ENCODE peak calls at places on chromosome 22, in ten cellular contexts. J is SW480, T is astrocyte of the spinal cord, X is T-cell, B is cardiac muscle cell, G is fibroblast of mammary gland, O is HT-29, U is NCI-H1105 treated with DMSO at 0.1 percent for 48 hours, D is GM04504, E is WTC11. F is an unnamed sample.

GRCh38 chr22:30286813-30287625 is 2.3 kb downstream of the CASTOR1 start:
- DNase-seq in O (peak; percentile 69), T (peak; percentile 48), J (no peak), D (no peak), G (peak; percentile 45), X (peak; percentile 85), B (peak; percentile 62), U (peak; percentile 26), E (peak; percentile 95), F (peak; percentile 80)

GRCh38 chr22:19419086-19419463 is 12.5 kb downstream of the HIRA start:
- DNase-seq in B (no peak), D (no peak), X (no peak), E (no peak), O (no peak), T (no peak), U (no peak), G (no peak), J (no peak), F (no peak)

GRCh38 chr22:40462195-40462988 is 92.0 kb downstream of the SGSM3 start:
- DNase-seq in E (no peak), J (no peak), O (no peak), T (no peak), D (no peak), U (no peak), G (no peak), B (no peak), X (no peak), F (peak; percentile 15)

GRCh38 chr22:42770941-42771647 is 50.4 kb upstream of the A4GALT start:
- DNase-seq in B (no peak), X (no peak), E (no peak), D (no peak), G (no peak), T (no peak), J (no peak), O (no peak), U (no peak), F (no peak)

GRCh38 chr22:43976861-43977795 is 21.9 kb downstream of the SAMM50 start:
- DNase-seq in J (no peak), T (no peak), G (no peak), U (no peak), O (no peak), X (no peak), D (no peak), E (no peak), B (no peak), F (no peak)

GRCh38 chr22:18156878-18157713 is 7.1 kb downstream of the USP18 start:
- DNase-seq in T (peak; percentile 99), O (peak; percentile 71), G (peak; percentile 97), X (no peak), J (peak; percentile 56), E (peak; percentile 90), D (peak; percentile 91), B (peak; percentile 85), U (peak; percentile 31), F (peak; percentile 31)

GRCh38 chr22:38298312-38299000 is 18.8 kb downstream of the CSNK1E start:
- DNase-seq in G (peak; percentile 99), J (no peak), X (peak; percentile 41), E (peak; percentile 63), O (no peak), B (no peak), D (no peak), U (no peak), T (peak; percentile 99), F (peak; percentile 40)

GRCh38 chr22:35352214-35353111 is 28.4 kb upstream of the HMOX1 start:
- DNase-seq in G (peak; percentile 25), B (peak; percentile 57), J (no peak), U (no peak), D (no peak), X (no peak), T (no peak), O (peak; percentile 42), E (peak; percentile 67), F (no peak)

GRCh38 chr22:45129703-45130524 is 33.8 kb upstream of the NUP50 start:
- DNase-seq in O (no peak), G (no peak), E (no peak), X (peak; percentile 1), B (no peak), D (no peak), J (no peak), T (no peak), U (no peak), F (no peak)

GRCh38 chr22:33874206-33874605 is 46.1 kb downstream of the LARGE1 start:
- DNase-seq in B (no peak), U (no peak), G (no peak), X (no peak), T (no peak), J (no peak), O (no peak), D (no peak), E (no peak), F (no peak)

GRCh38 chr22:44550666-44551491 is 52.8 kb upstream of the RTL6 start:
- DNase-seq in X (no peak), E (no peak), J (no peak), B (no peak), D (peak; percentile 95), T (peak; percentile 47), G (peak; percentile 93), U (no peak), O (no peak), F (no peak)

GRCh38 chr22:44244265-44244822 is 63.6 kb downstream of the PARVG start:
- DNase-seq in X (no peak), T (no peak), B (no peak), U (no peak), E (no peak), G (no peak), J (no peak), D (no peak), O (no peak), F (no peak)

GRCh38 chr22:44894782-44895181 is 115.0 kb downstream of the PHF21B start:
- DNase-seq in G (no peak), U (no peak), B (no peak), E (no peak), T (no peak), X (no peak), J (no peak), D (no peak), O (no peak), F (no peak)

GRCh38 chr22:29456211-29456671 is 17.9 kb downstream of the RFPL1 start:
- DNase-seq in E (no peak), G (no peak), U (no peak), J (no peak), O (no peak), B (no peak), X (no peak), D (no peak), T (peak; percentile 49), F (no peak)

GRCh38 chr22:37381489-37381888 is 45.8 kb downstream of the ELFN2 start:
- DNase-seq in D (no peak), O (no peak), U (no peak), X (no peak), J (no peak), T (no peak), E (no peak), G (peak; percentile 64), B (no peak), F (no peak)